ENCODE peak calls at places on chromosome X, in five cellular contexts. M is RCC 7860, Y is glutamatergic neuron, R is posterior cingulate gyrus, L is epithelial cell of prostate. U is an unnamed sample.
A peak's percentile ranks its signal among the peaks of the same experiment; 100 is the strongest.

GRCh38 chrX:154433605-154434004 is 3.3 kb upstream of the GDI1 start:
- DNase-seq in L (no peak), Y (no peak), M (no peak), R (no peak), U (no peak)

GRCh38 chrX:66054978-66055377 is 15.1 kb upstream of the VSIG4 start:
- DNase-seq in M (no peak), Y (no peak), L (no peak), R (no peak), U (no peak)

GRCh38 chrX:131747173-131747572 is 203.3 kb downstream of the OR13H1 start:
- DNase-seq in M (no peak), R (no peak), L (no peak), Y (no peak), U (peak; percentile 73)

GRCh38 chrX:22063284-22063683 is 31.2 kb downstream of the PHEX start:
- DNase-seq in Y (no peak), M (no peak), R (no peak), L (no peak), U (no peak)

GRCh38 chrX:124555036-124555595 is 208.8 kb downstream of the SH2D1A start:
- DNase-seq in Y (no peak), L (peak; percentile 62), M (peak; percentile 50), R (no peak), U (no peak)

GRCh38 chrX:36803151-36803550 is 205.0 kb upstream of the FAM47C start:
- DNase-seq in Y (no peak), M (no peak), R (no peak), L (no peak), U (no peak)

GRCh38 chrX:72020788-72021187 is 110.1 kb downstream of the NHSL2 start:
- DNase-seq in L (no peak), Y (no peak), R (no peak), M (no peak), U (no peak)

GRCh38 chrX:67872958-67873357 is 329.1 kb downstream of the AR start:
- DNase-seq in M (no peak), Y (no peak), R (no peak), L (no peak), U (no peak)

GRCh38 chrX:50067435-50068292 is 133.1 kb downstream of the AKAP4 start:
- DNase-seq in Y (peak; percentile 60), R (no peak), L (no peak), M (no peak), U (peak; percentile 84)

GRCh38 chrX:78119521-78120227 is 15.6 kb downstream of the PGK1 start:
- DNase-seq in Y (no peak), L (no peak), R (no peak), M (no peak), U (no peak)

GRCh38 chrX:114152130-114152529 is 431.8 kb upstream of the HTR2C start:
- DNase-seq in L (peak; percentile 41), R (no peak), Y (no peak), M (peak; percentile 54), U (no peak)

GRCh38 chrX:134542485-134542884 is 82.5 kb downstream of the HPRT1 start:
- DNase-seq in Y (no peak), R (no peak), M (peak; percentile 33), L (no peak), U (no peak)

GRCh38 chrX:125627676-125628075 is 308.0 kb downstream of the TEX13C start:
- DNase-seq in L (no peak), M (no peak), Y (no peak), R (no peak), U (no peak)